ENCODE peak calls at places on chromosome X, in eight cellular contexts. G, R, I, W, V, M, O and S are unnamed samples.

GRCh38 chrX:83916525-83916924 is 55.6 kb downstream of the CYLC1 start:
- DNase-seq in M (no peak), R (no peak), G (peak; percentile 2), I (peak; percentile 19), W (no peak), V (no peak), O (peak; percentile 31), S (no peak)

GRCh38 chrX:19904778-19905367 is 17.5 kb upstream of the SH3KBP1 start:
- DNase-seq in W (no peak), O (peak; percentile 55), I (peak; percentile 68), M (no peak), V (peak; percentile 59), R (peak; percentile 43), G (peak; percentile 75), S (no peak)

GRCh38 chrX:31551913-31552312 is 480.1 kb upstream of the FTHL17 start:
- DNase-seq in I (no peak), V (no peak), O (no peak), M (no peak), W (no peak), G (no peak), R (no peak), S (no peak)

GRCh38 chrX:150361070-150361776 is 1.9 kb upstream of the MAMLD1 start:
- DNase-seq in M (no peak), O (no peak), G (no peak), W (peak; percentile 37), R (peak; percentile 37), V (peak; percentile 4), I (peak; percentile 10), S (no peak)

GRCh38 chrX:130028196-130028595 is 45.8 kb downstream of the BCORL1 start:
- DNase-seq in R (peak; percentile 68), M (no peak), O (no peak), W (peak; percentile 45), I (peak; percentile 34), V (peak; percentile 1), G (peak; percentile 47), S (peak; percentile 46)

GRCh38 chrX:83845397-83845796 is 15.5 kb upstream of the CYLC1 start:
- DNase-seq in I (peak; percentile 28), V (peak; percentile 0), W (no peak), O (peak; percentile 58), G (peak; percentile 39), R (no peak), M (no peak), S (no peak)

GRCh38 chrX:53280703-53281320 is 572 bp downstream of the IQSEC2 start:
- DNase-seq in W (no peak), I (no peak), V (peak; percentile 59), R (peak; percentile 85), G (peak; percentile 31), O (no peak), M (peak; percentile 66), S (no peak)

GRCh38 chrX:48958635-48959094 is 1.3 kb upstream of the OTUD5 start:
- DNase-seq in W (no peak), O (peak; percentile 51), V (peak; percentile 21), R (peak; percentile 59), G (peak; percentile 50), M (peak; percentile 76), I (no peak), S (no peak)

GRCh38 chrX:1006156-1006730 is 206.2 kb downstream of the CRLF2 start:
- DNase-seq in W (no peak), V (no peak), M (peak; percentile 46), G (no peak), O (no peak), R (no peak), I (no peak), S (no peak)

GRCh38 chrX:68732906-68733493 is 85.5 kb downstream of the STARD8 start:
- DNase-seq in V (peak; percentile 44), O (peak; percentile 10), I (peak; percentile 73), G (peak; percentile 68), R (peak; percentile 78), W (peak; percentile 50), M (peak; percentile 71), S (peak; percentile 40)

GRCh38 chrX:140157611-140158010 is 192.3 kb upstream of the CXorf66 start:
- DNase-seq in M (no peak), I (peak; percentile 11), O (no peak), W (no peak), R (no peak), G (no peak), V (peak; percentile 38), S (no peak)

GRCh38 chrX:20585782-20586181 is 319.1 kb upstream of the RPS6KA3 start:
- DNase-seq in V (no peak), O (no peak), R (no peak), M (no peak), W (no peak), G (peak; percentile 7), I (no peak), S (no peak)

GRCh38 chrX:30183554-30183953 is 31.8 kb upstream of the MAGEB2 start:
- DNase-seq in I (no peak), W (no peak), V (no peak), R (no peak), G (no peak), O (no peak), M (no peak), S (no peak)

GRCh38 chrX:125203379-125203736 is 116.3 kb upstream of the TEX13C start:
- DNase-seq in R (no peak), G (no peak), I (no peak), M (peak; percentile 63), O (no peak), W (no peak), V (no peak), S (no peak)

GRCh38 chrX:12469296-12469695 is 321.9 kb upstream of the PRPS2 start:
- DNase-seq in I (no peak), O (no peak), W (no peak), G (no peak), M (no peak), V (no peak), R (no peak), S (no peak)

GRCh38 chrX:133921764-133922389 is 63.5 kb downstream of the GPC3 start:
- DNase-seq in M (no peak), G (peak; percentile 30), O (peak; percentile 15), R (peak; percentile 44), W (peak; percentile 11), I (peak; percentile 32), V (peak; percentile 3), S (peak; percentile 3)

GRCh38 chrX:22467571-22467970 is 194.9 kb downstream of the CBLL2 start:
- DNase-seq in V (no peak), M (no peak), O (no peak), R (no peak), W (no peak), I (no peak), G (no peak), S (no peak)

GRCh38 chrX:19303216-19303880 is 40.4 kb upstream of the PDHA1 start:
- DNase-seq in I (no peak), M (peak; percentile 77), G (peak; percentile 18), O (no peak), V (peak; percentile 2), W (no peak), R (peak; percentile 41), S (no peak)

GRCh38 chrX:40083120-40083978 is 14.4 kb downstream of the BCOR start:
- DNase-seq in V (no peak), O (no peak), I (peak; percentile 31), W (no peak), G (no peak), R (peak; percentile 51), M (no peak), S (no peak)

GRCh38 chrX:18290200-18290599 is 64.3 kb downstream of the SCML2 start:
- DNase-seq in W (no peak), R (no peak), O (no peak), M (no peak), V (no peak), I (no peak), G (no peak), S (no peak)

GRCh38 chrX:9148626-9149385 is 114.9 kb upstream of the FAM9B start:
- DNase-seq in I (peak; percentile 14), G (peak; percentile 56), O (no peak), M (peak; percentile 64), W (no peak), V (peak; percentile 30), R (no peak), S (no peak)

GRCh38 chrX:37599735-37600134 is 28.3 kb downstream of the LANCL3 start:
- DNase-seq in V (peak; percentile 2), M (no peak), I (no peak), W (no peak), G (no peak), R (no peak), O (no peak), S (no peak)

GRCh38 chrX:20412871-20413486 is 146.3 kb upstream of the RPS6KA3 start:
- DNase-seq in I (no peak), M (peak; percentile 55), O (no peak), R (peak; percentile 44), W (peak; percentile 26), G (no peak), V (no peak), S (peak; percentile 21)